ENCODE peak calls at places on chromosomes 13 and 19, in eight cellular contexts. L is activated effector memory CD4-positive, alpha-beta T cell treated with anti-CD3 and anti-CD28 coated beads, Interleukin-2, amount 50 U/mL, for 16 hours; F is GM19239; H is neural crest cell; K is mesothelial cell of epicardium; B is SK-N-MC; C is coronary artery; D is foreskin keratinocyte. G is an unnamed sample.
A peak's percentile ranks its signal among the peaks of the same experiment; 100 is the strongest.

GRCh38 chr13:96198038-96198437 is 108.1 kb downstream of the HS6ST3 start:
- DNase-seq in L (no peak), F (no peak), H (no peak), K (no peak), B (no peak), C (no peak), D (no peak), G (no peak)

GRCh38 chr19:45711851-45712698 is 18.6 kb downstream of the FBXO46 start:
- DNase-seq in L (no peak), F (no peak), H (no peak), K (no peak), B (no peak), C (no peak), D (no peak), G (no peak)

GRCh38 chr13:113905942-113906341 is 42.1 kb upstream of the GAS6 start:
- DNase-seq in L (no peak), F (no peak), H (no peak), K (no peak), B (no peak), C (no peak), D (no peak), G (no peak)

GRCh38 chr13:48158915-48159314 is 64.0 kb upstream of the MED4 start:
- DNase-seq in L (no peak), F (no peak), H (no peak), K (no peak), B (no peak), C (no peak), D (no peak), G (no peak)

GRCh38 chr13:23673354-23673753 is 103.1 kb downstream of the TNFRSF19 start:
- DNase-seq in L (no peak), F (no peak), H (no peak), K (no peak), B (no peak), C (no peak), D (peak; percentile 45), G (no peak)

GRCh38 chr19:35266149-35266903 is 2.4 kb upstream of the USF2 start:
- DNase-seq in L (peak; percentile 58), F (no peak), H (no peak), K (no peak), B (no peak), C (peak; percentile 71), D (no peak), G (no peak)

GRCh38 chr13:36778083-36778671 is 40.8 kb upstream of the RFXAP start:
- DNase-seq in L (no peak), F (no peak), H (no peak), K (no peak), B (no peak), C (no peak), D (no peak), G (no peak)

GRCh38 chr13:24511824-24512207 is 762 bp downstream of the PARP4 start:
- DNase-seq in L (no peak), F (no peak), H (no peak), K (no peak), B (peak; percentile 30), C (no peak), D (no peak), G (no peak)

GRCh38 chr19:32318884-32319520 is 26.4 kb upstream of the ZNF507 start:
- DNase-seq in L (no peak), F (no peak), H (peak; percentile 35), K (no peak), B (no peak), C (no peak), D (no peak), G (no peak)

GRCh38 chr13:29702912-29703351 is 107.4 kb upstream of the SLC7A1 start:
- DNase-seq in L (no peak), F (no peak), H (peak; percentile 14), K (no peak), B (no peak), C (peak; percentile 63), D (peak; percentile 84), G (no peak)

GRCh38 chr19:46745521-46746280 is at the start of gene FKRP:
- DNase-seq in L (peak; percentile 81), F (no peak), H (peak; percentile 17), K (no peak), B (no peak), C (peak; percentile 78), D (no peak), G (no peak)

GRCh38 chr13:112103971-112104872 is 37.3 kb downstream of the SOX1 start:
- DNase-seq in L (no peak), F (no peak), H (peak; percentile 55), K (no peak), B (no peak), C (no peak), D (no peak), G (no peak)

GRCh38 chr13:23497186-23497585 is 63.7 kb upstream of the SACS start:
- DNase-seq in L (no peak), F (no peak), H (no peak), K (no peak), B (no peak), C (no peak), D (no peak), G (no peak)

GRCh38 chr13:42367836-42368235 is 95.9 kb downstream of the AKAP11 start:
- DNase-seq in L (no peak), F (no peak), H (no peak), K (no peak), B (no peak), C (no peak), D (peak; percentile 16), G (no peak)

GRCh38 chr19:46481187-46481586 is 9.8 kb upstream of the PNMA8A start:
- DNase-seq in L (no peak), F (no peak), H (no peak), K (no peak), B (no peak), C (no peak), D (no peak), G (no peak)

GRCh38 chr13:104832265-104832664 is 1703.2 kb downstream of the EFNB2 start:
- DNase-seq in L (no peak), F (no peak), H (no peak), K (no peak), B (no peak), C (no peak), D (no peak), G (no peak)

G was measured in GM12892.